ENCODE peak calls at places on chromosomes 11 and 22, in six cellular contexts. V is Peyer's patch, R is endothelial cell of umbilical vein, O is IMR-90, X is body of pancreas, N is adrenal gland. Y is an unnamed sample.

GRCh38 chr22:50146440-50147228 is 23.9 kb upstream of the PANX2 start:
- DNase-seq in O (peak; percentile 71), X (peak; percentile 75), R (no peak), V (peak; percentile 82), N (peak; percentile 79), Y (no peak)

GRCh38 chr22:30357650-30358215 is 926 bp downstream of the CCDC157 start:
- DNase-seq in O (no peak), R (no peak), N (no peak), X (no peak), V (no peak), Y (no peak)

GRCh38 chr11:57469268-57469667 is 8.9 kb downstream of the RTN4RL2 start:
- DNase-seq in N (no peak), O (no peak), V (no peak), R (no peak), X (no peak), Y (no peak)

GRCh38 chr11:10600570-10601248 is 32.2 kb upstream of the LYVE1 start:
- DNase-seq in N (no peak), R (peak; percentile 35), V (no peak), O (no peak), X (no peak), Y (no peak)

GRCh38 chr11:82046778-82047177 is 686.9 kb downstream of the FAM181B start:
- DNase-seq in O (peak; percentile 3), X (no peak), V (no peak), N (no peak), R (no peak), Y (no peak)

GRCh38 chr11:67062526-67063373 is 6.1 kb downstream of the RHOD start:
- DNase-seq in N (no peak), R (no peak), V (peak; percentile 51), X (no peak), O (no peak), Y (peak; percentile 64)

GRCh38 chr11:12769834-12770345 is 95.7 kb downstream of the TEAD1 start:
- DNase-seq in O (peak; percentile 75), X (no peak), R (peak; percentile 63), N (no peak), V (no peak), Y (peak; percentile 34)

GRCh38 chr11:44199298-44199697 is 103.8 kb downstream of the EXT2 start:
- DNase-seq in N (no peak), R (no peak), V (no peak), X (no peak), O (no peak), Y (no peak)

GRCh38 chr11:7484645-7485044 is 661 bp upstream of the OLFML1 start:
- DNase-seq in X (no peak), V (no peak), N (no peak), R (no peak), O (no peak), Y (no peak)

GRCh38 chr11:44694443-44694842 is 32.3 kb upstream of the TSPAN18 start:
- DNase-seq in N (no peak), X (no peak), O (no peak), R (no peak), V (no peak), Y (no peak)

GRCh38 chr22:20943104-20943933 is 23.7 kb upstream of the AIFM3 start:
- DNase-seq in O (no peak), X (no peak), N (no peak), V (peak; percentile 5), R (no peak), Y (no peak)

GRCh38 chr22:47604563-47604962 is 842.1 kb downstream of the TBC1D22A start:
- DNase-seq in X (no peak), V (no peak), O (no peak), R (no peak), N (no peak), Y (no peak)

GRCh38 chr11:35491231-35491871 is 34.1 kb downstream of the PAMR1 start:
- DNase-seq in O (peak; percentile 96), R (no peak), V (no peak), N (no peak), X (no peak), Y (peak; percentile 26)

GRCh38 chr11:2092956-2093412 is 46.2 kb downstream of the IGF2 start:
- DNase-seq in R (no peak), O (peak; percentile 10), X (peak; percentile 100), N (no peak), V (peak; percentile 50), Y (peak; percentile 77)

GRCh38 chr11:64998690-64999431 is 2.1 kb upstream of the BATF2 start:
- DNase-seq in R (no peak), O (no peak), N (no peak), X (peak; percentile 71), V (peak; percentile 79), Y (no peak)

GRCh38 chr11:1771700-1772099 is 8.0 kb upstream of the CTSD start:
- DNase-seq in X (no peak), N (peak; percentile 62), O (peak; percentile 62), V (no peak), R (no peak), Y (no peak)

GRCh38 chr11:66864172-66864901 is 7.5 kb downstream of the LRFN4 start:
- DNase-seq in X (no peak), V (peak; percentile 68), O (no peak), R (no peak), N (no peak), Y (no peak)

GRCh38 chr11:124889692-124890091 is 8.0 kb downstream of the ROBO4 start:
- DNase-seq in N (no peak), V (no peak), O (no peak), R (no peak), X (no peak), Y (no peak)

GRCh38 chr11:67270256-67271211 is 4.3 kb downstream of the GRK2 start:
- DNase-seq in N (peak; percentile 55), V (peak; percentile 61), X (peak; percentile 50), O (no peak), R (peak; percentile 27), Y (no peak)

GRCh38 chr11:78203184-78203583 is 14.5 kb downstream of the USP35 start:
- DNase-seq in X (peak; percentile 1), O (no peak), R (no peak), V (no peak), N (no peak), Y (no peak)

GRCh38 chr22:50251472-50252054 is 498 bp upstream of the HDAC10 start:
- DNase-seq in V (no peak), N (no peak), R (no peak), O (no peak), X (no peak), Y (no peak)

GRCh38 chr11:7851391-7851790 is 54.6 kb upstream of the OR5P2 start:
- DNase-seq in N (no peak), O (no peak), V (no peak), R (no peak), X (no peak), Y (no peak)

GRCh38 chr22:49720279-49720959 is 107.3 kb downstream of the BRD1 start:
- DNase-seq in R (no peak), V (no peak), N (no peak), X (no peak), O (no peak), Y (no peak)

GRCh38 chr22:21967693-21968271 is 14.8 kb downstream of the TOP3B start:
- DNase-seq in V (peak; percentile 34), R (no peak), X (no peak), N (no peak), O (no peak), Y (no peak)

GRCh38 chr11:85961130-85961529 is 105.9 kb downstream of the CCDC83 start:
- DNase-seq in O (no peak), R (no peak), X (no peak), N (no peak), V (no peak), Y (no peak)

GRCh38 chr11:61779666-61780525 is 12.5 kb downstream of the TMEM258 start:
- DNase-seq in O (no peak), R (no peak), X (no peak), V (no peak), N (no peak), Y (no peak)

GRCh38 chr11:61777234-61778090 is 14.9 kb downstream of the TMEM258 start:
- DNase-seq in N (peak; percentile 86), R (peak; percentile 43), O (no peak), X (peak; percentile 86), V (no peak), Y (no peak)

GRCh38 chr11:61780581-61781162 is 11.7 kb downstream of the TMEM258 start:
- DNase-seq in X (no peak), O (no peak), R (no peak), V (no peak), N (no peak), Y (no peak)

GRCh38 chr11:61778357-61778886 is 14.0 kb downstream of the TMEM258 start:
- DNase-seq in V (no peak), O (no peak), X (no peak), N (no peak), R (no peak), Y (no peak)

GRCh38 chr11:61778920-61779650 is 13.3 kb downstream of the TMEM258 start:
- DNase-seq in N (no peak), X (no peak), R (no peak), O (no peak), V (no peak), Y (no peak)
- TF ChIP-seq POLR2A in N (no peak), X (no peak), R (no peak), O (no peak), V (no peak), Y (peak; percentile 10)

GRCh38 chr22:37519268-37520195 is at the start of gene CARD10:
- DNase-seq in V (peak; percentile 85), R (peak; percentile 33), N (no peak), O (no peak), X (peak; percentile 72), Y (no peak)
- TF ChIP-seq POLR2A in V (peak; percentile 72), R (peak; percentile 64), N (peak; percentile 15), O (peak; percentile 28), X (no peak), Y (no peak)

DNA sequence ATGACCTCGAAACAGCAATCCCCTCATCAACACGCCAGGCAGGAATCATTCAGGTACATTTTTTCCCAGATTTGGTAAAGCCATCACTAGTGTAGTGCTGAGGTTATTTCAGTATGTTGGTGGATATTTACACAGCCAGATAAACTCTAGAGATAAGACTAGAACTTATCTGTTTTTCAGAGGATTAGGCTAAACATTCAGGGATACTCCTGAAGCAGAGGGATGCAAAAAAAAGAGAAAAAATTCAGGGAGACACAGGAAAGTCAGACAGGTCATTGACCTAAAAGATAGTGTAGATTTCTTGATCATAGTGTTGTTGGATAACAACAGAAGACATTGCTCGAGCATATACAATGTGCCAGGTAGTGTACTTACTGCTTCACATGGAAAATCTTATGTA is 93.2 kb downstream of the ATM start:
- DNase-seq in O (no peak), R (no peak), N (no peak), X (no peak), V (no peak), Y (no peak)
- TF ChIP-seq POLR2A in O (no peak), R (no peak), N (no peak), X (no peak), V (no peak), Y (no peak)

GRCh38 chr11:3853935-3854659 is 1.4 kb upstream of the STIM1 start:
- DNase-seq in O (no peak), N (peak; percentile 40), X (peak; percentile 32), V (peak; percentile 53), R (no peak), Y (no peak)

GRCh38 chr11:3853545-3853842 is 2.0 kb upstream of the STIM1 start:
- DNase-seq in O (no peak), R (no peak), N (no peak), V (no peak), X (no peak), Y (no peak)

GRCh38 chr11:3855808-3856491 is 486 bp downstream of the STIM1 start:
- DNase-seq in N (peak; percentile 49), X (peak; percentile 51), R (peak; percentile 46), O (no peak), V (peak; percentile 77), Y (no peak)

GRCh38 chr11:3854660-3854976 is 846 bp upstream of the STIM1 start:
- DNase-seq in O (no peak), X (no peak), N (no peak), R (no peak), V (no peak), Y (no peak)

GRCh38 chr11:3854977-3855807 is at the start of gene STIM1:
- DNase-seq in O (peak; percentile 90), V (peak; percentile 97), X (peak; percentile 95), R (peak; percentile 94), N (peak; percentile 94), Y (peak; percentile 96)
- TF ChIP-seq POLR2A in O (peak; percentile 40), V (peak; percentile 73), X (peak; percentile 88), R (peak; percentile 49), N (peak; percentile 48), Y (peak; percentile 76)

Y was measured in H54.